ENCODE peak calls at places on chromosomes 1 and 21, in seven cellular contexts. N is foreskin keratinocyte, U is neural progenitor cell, W is PC-3, E is ascending aorta, V is GM23248, D is left ventricle myocardium inferior. Q is an unnamed sample.

GRCh38 chr1:44348046-44348628 is 6.9 kb downstream of the ERI3 start:
- DNase-seq in N (no peak), U (peak; percentile 50), W (no peak), E (no peak), V (no peak), D (no peak), Q (no peak)

GRCh38 chr1:115448282-115449044 is 110.4 kb upstream of the NGF start:
- DNase-seq in N (no peak), U (no peak), W (no peak), E (no peak), V (no peak), D (no peak), Q (no peak)

GRCh38 chr1:114345930-114346479 is 165.0 kb downstream of the TRIM33 start:
- DNase-seq in N (no peak), U (peak; percentile 36), W (no peak), E (no peak), V (peak; percentile 27), D (peak; percentile 28), Q (no peak)

GRCh38 chr1:153483776-153484175 is 23.3 kb upstream of the S100A7 start:
- DNase-seq in N (no peak), U (peak; percentile 59), W (peak; percentile 38), E (no peak), V (no peak), D (no peak), Q (no peak)

GRCh38 chr1:63012339-63012738 is 228.4 kb downstream of the ATG4C start:
- DNase-seq in N (no peak), U (no peak), W (no peak), E (no peak), V (no peak), D (no peak), Q (no peak)

GRCh38 chr1:201184734-201185453 is 5.7 kb upstream of the IGFN1 start:
- DNase-seq in N (peak; percentile 40), U (peak; percentile 65), W (peak; percentile 89), E (no peak), V (peak; percentile 95), D (no peak), Q (no peak)

GRCh38 chr1:59445040-59445439 is 148.1 kb downstream of the FGGY start:
- DNase-seq in N (peak; percentile 80), U (no peak), W (peak; percentile 80), E (no peak), V (peak; percentile 82), D (no peak), Q (no peak)

GRCh38 chr1:109762821-109763645 is 690 bp downstream of the EPS8L3 start:
- DNase-seq in N (peak; percentile 41), U (no peak), W (peak; percentile 53), E (peak; percentile 5), V (peak; percentile 46), D (peak; percentile 14), Q (no peak)

GRCh38 chr21:29261555-29262540 is 36.9 kb upstream of the BACH1 start:
- DNase-seq in N (peak; percentile 98), U (no peak), W (peak; percentile 57), E (no peak), V (no peak), D (no peak), Q (no peak)

GRCh38 chr21:46210378-46211136 is 18.0 kb downstream of the LSS start:
- DNase-seq in N (no peak), U (peak; percentile 19), W (no peak), E (no peak), V (no peak), D (no peak), Q (no peak)

GRCh38 chr1:206706298-206706791 is 21.6 kb downstream of the MAPKAPK2 start:
- DNase-seq in N (no peak), U (peak; percentile 74), W (no peak), E (peak; percentile 48), V (peak; percentile 99), D (no peak), Q (no peak)

GRCh38 chr1:1942753-1943656 is 23.9 kb upstream of the TMEM52 start:
- DNase-seq in N (peak; percentile 22), U (no peak), W (no peak), E (no peak), V (no peak), D (no peak), Q (no peak)

DNA sequence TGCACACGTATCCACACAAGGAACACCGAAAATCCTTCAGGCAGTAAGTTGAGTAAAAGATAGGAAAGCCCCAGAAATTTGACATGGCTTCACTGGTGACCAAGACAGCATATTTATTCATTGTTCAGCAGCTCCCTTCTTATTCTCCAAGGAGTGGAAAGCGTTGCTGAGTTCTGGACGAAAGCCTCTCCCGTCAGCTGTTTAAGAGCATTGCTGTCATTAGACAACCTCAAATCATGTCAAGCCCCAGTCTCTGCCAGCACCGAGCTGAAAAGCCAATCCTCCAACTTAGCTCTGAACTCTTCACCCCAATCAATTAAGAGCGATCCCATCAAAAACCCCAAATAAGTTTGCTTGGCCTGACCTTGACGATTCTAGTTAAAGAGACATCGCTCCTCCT is 110.9 kb downstream of the PLPP3 start:
- DNase-seq in N (no peak), U (no peak), W (no peak), E (no peak), V (no peak), D (no peak), Q (no peak)
- H3K27ac ChIP-seq in N (no peak overlapping the region), U (no peak overlapping the region), W (no peak overlapping the region), E (no peak overlapping the region), V (no peak overlapping the region), D (no peak overlapping the region), Q (no peak overlapping the region)

GRCh38 chr1:169886931-169887330 is 6.8 kb downstream of the SCYL3 start:
- DNase-seq in N (no peak), U (no peak), W (no peak), E (no peak), V (no peak), D (no peak), Q (no peak)
- H3K27ac ChIP-seq in N (no peak overlapping the region), U (no peak overlapping the region), W (no peak overlapping the region), E (no peak overlapping the region), V (no peak overlapping the region), D (no peak overlapping the region), Q (no peak overlapping the region)

GRCh38 chr1:108645479-108646184 is 15.3 kb downstream of the HENMT1 start:
- DNase-seq in N (no peak), U (no peak), W (no peak), E (no peak), V (no peak), D (no peak), Q (no peak)
- H3K27ac ChIP-seq in N (no peak overlapping the region), U (no peak overlapping the region), W (no peak overlapping the region), E (peak overlapping the region; percentile 70), V (no peak overlapping the region), D (peak overlapping the region; percentile 59), Q (peak overlapping the region; percentile 92)

DNA sequence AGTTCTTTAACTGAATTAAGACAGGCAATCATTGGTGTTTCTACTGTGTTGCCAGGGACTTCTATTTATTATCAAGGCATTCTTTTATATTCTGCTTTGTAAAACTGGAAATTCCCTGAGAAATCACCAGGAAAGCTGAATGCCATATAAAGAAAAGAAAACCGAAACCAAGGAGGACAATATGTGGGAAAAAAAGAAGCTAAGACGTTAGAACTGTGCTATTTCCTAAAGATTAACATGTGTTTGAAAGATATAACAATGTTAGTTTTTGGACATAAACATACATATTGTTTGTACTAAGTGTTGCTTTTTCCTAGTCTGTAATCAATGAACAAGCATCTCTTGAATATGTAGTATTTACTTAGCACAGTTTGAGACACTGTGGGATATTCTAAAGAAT is 47.2 kb downstream of the EXTL2 start:
- DNase-seq in N (no peak), U (no peak), W (no peak), E (no peak), V (peak; percentile 48), D (no peak), Q (no peak)
- H3K27ac ChIP-seq in N (no peak overlapping the region), U (peak overlapping the region; percentile 49), W (no peak overlapping the region), E (no peak overlapping the region), V (peak overlapping the region; percentile 20), D (peak overlapping the region; percentile 39), Q (no peak overlapping the region)

DNA sequence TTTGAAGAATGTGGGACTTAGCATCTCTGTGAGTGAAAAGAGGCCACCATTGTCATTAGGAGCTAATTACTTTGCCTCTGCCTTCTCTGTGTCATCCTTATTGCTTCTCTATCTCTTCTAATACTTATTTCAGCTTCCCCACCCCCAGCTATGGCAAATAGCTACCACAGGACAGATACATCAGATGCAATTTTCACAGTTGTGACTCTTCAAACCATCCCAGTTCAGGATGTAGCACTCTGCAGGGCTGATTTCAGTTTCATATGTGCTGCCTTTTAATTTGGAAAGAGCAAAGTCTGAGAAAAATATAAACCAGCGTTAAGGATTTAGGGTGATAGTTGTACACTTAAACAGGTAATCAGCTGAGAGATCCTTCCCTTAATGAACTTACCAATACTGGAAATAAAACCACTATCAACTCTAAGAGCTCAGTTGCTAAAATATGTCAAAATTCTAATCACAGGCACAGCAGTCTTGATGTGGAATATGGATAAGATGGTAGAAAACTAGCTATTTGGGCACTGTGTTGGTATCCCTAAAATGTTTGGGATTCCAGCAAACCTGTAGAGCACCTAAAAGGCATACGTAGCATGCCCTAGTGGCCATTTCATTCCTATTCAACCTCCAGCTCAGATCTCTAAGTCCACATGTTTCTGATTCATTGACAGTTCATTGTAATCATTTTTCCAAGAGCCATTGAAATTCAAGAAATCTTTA is 148.4 kb downstream of the SYT2 start:
- DNase-seq in N (no peak), U (no peak), W (no peak), E (no peak), V (peak; percentile 20), D (no peak), Q (no peak)
- H3K27ac ChIP-seq in N (no peak overlapping the region), U (no peak overlapping the region), W (no peak overlapping the region), E (peak overlapping the region; percentile 79), V (no peak overlapping the region), D (peak overlapping the region; percentile 20), Q (no peak overlapping the region)

GRCh38 chr1:15215116-15215515 is 31.9 kb upstream of the FHAD1 start:
- DNase-seq in N (no peak), U (no peak), W (no peak), E (no peak), V (no peak), D (peak; percentile 24), Q (no peak)
- H3K27ac ChIP-seq in N (no peak overlapping the region), U (peak overlapping the region; percentile 83), W (no peak overlapping the region), E (peak overlapping the region; percentile 71), V (no peak overlapping the region), D (peak overlapping the region; percentile 58), Q (no peak overlapping the region)

GRCh38 chr1:116877369-116877768 is 32.3 kb upstream of the PTGFRN start:
- DNase-seq in N (no peak), U (no peak), W (no peak), E (no peak), V (no peak), D (no peak), Q (no peak)

GRCh38 chr1:116879478-116880133 is 30.1 kb upstream of the PTGFRN start:
- DNase-seq in N (no peak), U (no peak), W (no peak), E (no peak), V (no peak), D (no peak), Q (no peak)

GRCh38 chr1:116880952-116881351 is 28.8 kb upstream of the PTGFRN start:
- DNase-seq in N (no peak), U (no peak), W (no peak), E (no peak), V (peak; percentile 23), D (peak; percentile 45), Q (no peak)

GRCh38 chr1:116881879-116882520 is 27.7 kb upstream of the PTGFRN start:
- DNase-seq in N (no peak), U (peak; percentile 42), W (peak; percentile 39), E (no peak), V (peak; percentile 97), D (peak; percentile 28), Q (no peak)

GRCh38 chr1:116878804-116879477 is 30.8 kb upstream of the PTGFRN start:
- DNase-seq in N (peak; percentile 97), U (peak; percentile 64), W (peak; percentile 25), E (no peak), V (peak; percentile 31), D (peak; percentile 52), Q (no peak)
- H3K27ac ChIP-seq in N (peak overlapping the region; percentile 93), U (peak overlapping the region; percentile 85), W (no peak overlapping the region), E (peak overlapping the region; percentile 51), V (no peak overlapping the region), D (peak overlapping the region; percentile 83), Q (peak overlapping the region; percentile 9)

GRCh38 chr1:186202174-186202843 is 172.7 kb downstream of the TPR start:
- DNase-seq in N (no peak), U (peak; percentile 47), W (no peak), E (no peak), V (peak; percentile 76), D (peak; percentile 18), Q (no peak)
- H3K27ac ChIP-seq in N (no peak overlapping the region), U (peak overlapping the region; percentile 21), W (no peak overlapping the region), E (no peak overlapping the region), V (peak overlapping the region; percentile 69), D (peak overlapping the region; percentile 59), Q (no peak overlapping the region)